ENCODE peak calls at places on chromosomes 12 and 14, in nine cellular contexts. One of them, this sample, is unnamed.

GRCh38 chr12:87272846-87273245 is 756.4 kb downstream of the C12orf50 start:
- DNase-seq in stomach: no peak
- DNase-seq in Panc1: no peak
- DNase-seq in dorsolateral prefrontal cortex: no peak
- DNase-seq in GM20000: no peak
- DNase-seq in bronchial epithelial cell: no peak
- DNase-seq in cardiac muscle cell: no peak
- DNase-seq in foreskin keratinocyte: no peak
- DNase-seq in glutamatergic neuron: no peak
- DNase-seq in this sample: no peak

GRCh38 chr12:82527165-82527780 is 159.4 kb upstream of the TMTC2 start:
- DNase-seq in stomach: no peak
- DNase-seq in Panc1: peak; percentile 30
- DNase-seq in dorsolateral prefrontal cortex: peak; percentile 44
- DNase-seq in GM20000: peak; percentile 40
- DNase-seq in bronchial epithelial cell: peak; percentile 67
- DNase-seq in cardiac muscle cell: peak; percentile 78
- DNase-seq in foreskin keratinocyte: peak; percentile 26
- DNase-seq in glutamatergic neuron: no peak
- DNase-seq in this sample: no peak

GRCh38 chr12:110269622-110270124 is 11.4 kb upstream of the ATP2A2 start:
- DNase-seq in stomach: no peak
- DNase-seq in Panc1: no peak
- DNase-seq in dorsolateral prefrontal cortex: no peak
- DNase-seq in GM20000: no peak
- DNase-seq in bronchial epithelial cell: peak; percentile 74
- DNase-seq in cardiac muscle cell: no peak
- DNase-seq in foreskin keratinocyte: peak; percentile 74
- DNase-seq in glutamatergic neuron: no peak
- DNase-seq in this sample: no peak

GRCh38 chr14:80956922-80957321 is 1.5 kb downstream of the TSHR start:
- DNase-seq in stomach: no peak
- DNase-seq in Panc1: no peak
- DNase-seq in dorsolateral prefrontal cortex: no peak
- DNase-seq in GM20000: no peak
- DNase-seq in bronchial epithelial cell: no peak
- DNase-seq in cardiac muscle cell: no peak
- DNase-seq in foreskin keratinocyte: no peak
- DNase-seq in glutamatergic neuron: no peak
- DNase-seq in this sample: no peak

GRCh38 chr14:63752449-63753169 is 24.7 kb upstream of the SGPP1 start:
- DNase-seq in stomach: no peak
- DNase-seq in Panc1: no peak
- DNase-seq in dorsolateral prefrontal cortex: no peak
- DNase-seq in GM20000: no peak
- DNase-seq in bronchial epithelial cell: peak; percentile 78
- DNase-seq in cardiac muscle cell: no peak
- DNase-seq in foreskin keratinocyte: peak; percentile 88
- DNase-seq in glutamatergic neuron: no peak
- DNase-seq in this sample: no peak

GRCh38 chr14:104441275-104442106 is 138.1 kb upstream of the C14orf180 start:
- DNase-seq in stomach: no peak
- DNase-seq in Panc1: no peak
- DNase-seq in dorsolateral prefrontal cortex: no peak
- DNase-seq in GM20000: no peak
- DNase-seq in bronchial epithelial cell: no peak
- DNase-seq in cardiac muscle cell: no peak
- DNase-seq in foreskin keratinocyte: no peak
- DNase-seq in glutamatergic neuron: no peak
- DNase-seq in this sample: peak; percentile 14

GRCh38 chr14:26870722-26871121 is 272.9 kb upstream of the NOVA1 start:
- DNase-seq in stomach: no peak
- DNase-seq in Panc1: no peak
- DNase-seq in dorsolateral prefrontal cortex: peak; percentile 36
- DNase-seq in GM20000: no peak
- DNase-seq in bronchial epithelial cell: no peak
- DNase-seq in cardiac muscle cell: no peak
- DNase-seq in foreskin keratinocyte: no peak
- DNase-seq in glutamatergic neuron: no peak
- DNase-seq in this sample: no peak

GRCh38 chr14:77205566-77205965 is 24.0 kb downstream of the TMEM63C start:
- DNase-seq in stomach: no peak
- DNase-seq in Panc1: no peak
- DNase-seq in dorsolateral prefrontal cortex: no peak
- DNase-seq in GM20000: no peak
- DNase-seq in bronchial epithelial cell: no peak
- DNase-seq in cardiac muscle cell: no peak
- DNase-seq in foreskin keratinocyte: no peak
- DNase-seq in glutamatergic neuron: no peak
- DNase-seq in this sample: no peak

GRCh38 chr12:53325539-53326061 is 4.2 kb upstream of the AAAS start:
- DNase-seq in stomach: peak; percentile 32
- DNase-seq in Panc1: no peak
- DNase-seq in dorsolateral prefrontal cortex: peak; percentile 53
- DNase-seq in GM20000: peak; percentile 57
- DNase-seq in bronchial epithelial cell: no peak
- DNase-seq in cardiac muscle cell: peak; percentile 37
- DNase-seq in foreskin keratinocyte: no peak
- DNase-seq in glutamatergic neuron: peak; percentile 46
- DNase-seq in this sample: no peak

GRCh38 chr12:130081420-130081819 is 80.8 kb upstream of the FZD10 start:
- DNase-seq in stomach: no peak
- DNase-seq in Panc1: no peak
- DNase-seq in dorsolateral prefrontal cortex: no peak
- DNase-seq in GM20000: no peak
- DNase-seq in bronchial epithelial cell: no peak
- DNase-seq in cardiac muscle cell: no peak
- DNase-seq in foreskin keratinocyte: no peak
- DNase-seq in glutamatergic neuron: no peak
- DNase-seq in this sample: no peak

GRCh38 chr12:121826318-121826954 is 22.6 kb downstream of the SETD1B start:
- DNase-seq in stomach: no peak
- DNase-seq in Panc1: no peak
- DNase-seq in dorsolateral prefrontal cortex: no peak
- DNase-seq in GM20000: no peak
- DNase-seq in bronchial epithelial cell: no peak
- DNase-seq in cardiac muscle cell: no peak
- DNase-seq in foreskin keratinocyte: no peak
- DNase-seq in glutamatergic neuron: no peak
- DNase-seq in this sample: no peak

GRCh38 chr12:121828306-121828705 is 24.5 kb downstream of the SETD1B start:
- DNase-seq in stomach: no peak
- DNase-seq in Panc1: no peak
- DNase-seq in dorsolateral prefrontal cortex: no peak
- DNase-seq in GM20000: no peak
- DNase-seq in bronchial epithelial cell: no peak
- DNase-seq in cardiac muscle cell: no peak
- DNase-seq in foreskin keratinocyte: no peak
- DNase-seq in glutamatergic neuron: no peak
- DNase-seq in this sample: no peak

GRCh38 chr12:121829250-121829918 is 25.6 kb downstream of the SETD1B start:
- DNase-seq in stomach: no peak
- DNase-seq in Panc1: no peak
- DNase-seq in dorsolateral prefrontal cortex: no peak
- DNase-seq in GM20000: no peak
- DNase-seq in bronchial epithelial cell: no peak
- DNase-seq in cardiac muscle cell: no peak
- DNase-seq in foreskin keratinocyte: no peak
- DNase-seq in glutamatergic neuron: no peak
- DNase-seq in this sample: no peak

GRCh38 chr12:121828826-121829225 is 25.0 kb downstream of the SETD1B start:
- DNase-seq in stomach: no peak
- DNase-seq in Panc1: no peak
- DNase-seq in dorsolateral prefrontal cortex: no peak
- DNase-seq in GM20000: no peak
- DNase-seq in bronchial epithelial cell: no peak
- DNase-seq in cardiac muscle cell: no peak
- DNase-seq in foreskin keratinocyte: no peak
- DNase-seq in glutamatergic neuron: no peak
- DNase-seq in this sample: no peak

DNA sequence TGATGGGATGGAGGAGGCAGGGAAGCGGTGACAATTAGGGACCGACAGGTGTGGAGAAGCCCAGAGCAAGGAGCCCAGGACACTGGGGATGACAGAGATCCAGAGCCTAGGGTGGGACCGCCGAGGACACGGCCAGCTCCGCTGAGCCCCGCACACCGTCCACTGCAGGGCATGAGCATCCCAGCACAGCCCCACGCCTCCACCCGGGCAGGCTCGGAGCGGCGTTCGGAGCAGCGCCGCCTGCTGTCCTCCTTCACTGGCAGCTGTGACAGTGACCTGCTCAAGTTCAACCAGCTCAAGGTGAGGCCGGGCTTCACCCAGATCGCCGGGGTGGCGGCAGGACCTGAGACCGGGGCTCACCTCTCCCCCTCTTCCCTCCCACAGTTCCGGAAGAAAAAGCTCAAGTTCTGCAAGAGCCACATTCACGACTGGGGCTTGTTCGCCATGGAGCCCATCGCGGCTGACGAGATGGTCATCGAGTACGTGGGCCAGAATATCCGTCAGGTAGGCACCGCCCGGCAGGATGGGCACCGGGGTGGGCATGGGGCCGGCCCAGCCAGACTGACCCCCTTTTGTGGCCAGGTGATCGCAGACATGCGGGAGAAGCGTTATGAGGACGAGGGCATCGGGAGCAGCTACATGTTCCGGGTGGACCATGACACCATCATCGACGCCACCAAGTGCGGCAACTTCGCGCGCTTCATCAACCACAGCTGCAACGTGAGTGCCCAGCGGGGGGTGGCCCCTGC is 23.7 kb downstream of the SETD1B start:
- DNase-seq in stomach: no peak
- DNase-seq in Panc1: no peak
- DNase-seq in dorsolateral prefrontal cortex: no peak
- DNase-seq in GM20000: no peak
- DNase-seq in bronchial epithelial cell: no peak
- DNase-seq in cardiac muscle cell: no peak
- DNase-seq in foreskin keratinocyte: no peak
- DNase-seq in glutamatergic neuron: no peak
- DNase-seq in this sample: no peak
- TF ChIP-seq CTCF in stomach: no peak
- TF ChIP-seq CTCF in Panc1: no peak
- TF ChIP-seq CTCF in dorsolateral prefrontal cortex: no peak
- TF ChIP-seq CTCF in GM20000: no peak
- TF ChIP-seq CTCF in bronchial epithelial cell: no peak
- TF ChIP-seq CTCF in cardiac muscle cell: no peak
- TF ChIP-seq CTCF in foreskin keratinocyte: no peak
- TF ChIP-seq CTCF in glutamatergic neuron: no peak
- TF ChIP-seq CTCF in this sample: no peak

DNA sequence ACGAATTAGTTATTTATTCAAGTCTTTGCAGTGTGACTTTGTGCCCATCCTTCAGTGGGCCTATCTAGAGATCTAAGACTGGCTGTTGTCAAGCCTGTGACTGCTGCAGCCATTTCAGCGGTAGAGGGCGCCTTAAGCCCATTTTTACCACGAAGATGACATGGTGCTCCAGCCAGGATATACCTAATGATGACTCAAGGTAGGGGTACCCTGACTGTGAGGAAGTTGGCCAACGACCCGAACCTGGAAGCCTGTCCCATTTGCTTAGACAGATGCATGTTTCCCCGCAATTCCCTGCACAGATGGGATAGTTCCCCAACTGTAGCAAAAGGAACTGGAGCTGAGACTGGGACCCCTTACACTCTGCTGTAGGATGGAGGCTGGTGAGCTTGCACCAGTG is 41.3 kb downstream of the RAB3IP start:
- DNase-seq in stomach: no peak
- DNase-seq in Panc1: no peak
- DNase-seq in dorsolateral prefrontal cortex: no peak
- DNase-seq in GM20000: no peak
- DNase-seq in bronchial epithelial cell: peak; percentile 55
- DNase-seq in cardiac muscle cell: no peak
- DNase-seq in foreskin keratinocyte: peak; percentile 35
- DNase-seq in glutamatergic neuron: peak; percentile 69
- DNase-seq in this sample: no peak
- TF ChIP-seq CTCF in stomach: no peak
- TF ChIP-seq CTCF in Panc1: peak; percentile 78
- TF ChIP-seq CTCF in dorsolateral prefrontal cortex: no peak
- TF ChIP-seq CTCF in GM20000: no peak
- TF ChIP-seq CTCF in bronchial epithelial cell: peak; percentile 40
- TF ChIP-seq CTCF in cardiac muscle cell: peak; percentile 76
- TF ChIP-seq CTCF in foreskin keratinocyte: peak; percentile 70
- TF ChIP-seq CTCF in glutamatergic neuron: peak; percentile 39
- TF ChIP-seq CTCF in this sample: no peak

DNA sequence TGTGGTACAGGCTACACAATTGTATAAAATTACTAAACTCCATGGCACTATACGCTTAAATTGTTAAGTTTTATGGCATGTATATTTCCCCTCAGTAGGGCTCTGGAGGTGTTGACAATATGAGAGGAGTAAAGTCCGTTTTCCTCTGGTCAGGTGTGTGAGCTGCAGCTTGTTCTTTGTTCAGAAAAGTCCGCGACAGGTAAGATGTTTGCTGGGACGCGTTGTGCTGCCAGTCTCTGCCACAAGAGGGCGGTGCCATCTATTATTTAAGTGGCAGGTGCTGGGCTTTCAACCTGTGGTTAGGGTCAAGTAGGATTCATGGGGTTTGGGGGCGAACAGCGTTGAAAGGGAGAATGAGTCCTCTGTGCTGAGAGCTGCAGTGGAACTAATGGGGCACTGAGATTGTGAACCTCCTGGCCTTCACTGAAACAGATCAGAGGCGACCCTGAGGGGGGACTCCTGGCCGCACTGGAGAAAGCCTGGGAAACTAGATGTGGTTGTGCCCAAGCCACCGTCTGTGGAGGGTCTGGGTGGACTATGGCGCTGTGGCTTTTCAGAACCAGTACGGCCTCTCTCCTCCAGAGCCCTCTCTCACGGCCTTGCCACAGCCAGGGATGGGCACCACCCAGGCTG is 179.0 kb downstream of the SLC15A4 start:
- DNase-seq in stomach: peak; percentile 40
- DNase-seq in Panc1: peak; percentile 20
- DNase-seq in dorsolateral prefrontal cortex: no peak
- DNase-seq in GM20000: peak; percentile 63
- DNase-seq in bronchial epithelial cell: no peak
- DNase-seq in cardiac muscle cell: peak; percentile 57
- DNase-seq in foreskin keratinocyte: no peak
- DNase-seq in glutamatergic neuron: peak; percentile 49
- DNase-seq in this sample: no peak
- TF ChIP-seq CTCF in stomach: no peak
- TF ChIP-seq CTCF in Panc1: peak; percentile 79
- TF ChIP-seq CTCF in dorsolateral prefrontal cortex: peak; percentile 53
- TF ChIP-seq CTCF in GM20000: peak; percentile 70
- TF ChIP-seq CTCF in bronchial epithelial cell: no peak
- TF ChIP-seq CTCF in cardiac muscle cell: no peak
- TF ChIP-seq CTCF in foreskin keratinocyte: peak; percentile 25
- TF ChIP-seq CTCF in glutamatergic neuron: peak; percentile 84
- TF ChIP-seq CTCF in this sample: no peak

GRCh38 chr14:91059576-91060471 is 617 bp downstream of the RPS6KA5 start:
- DNase-seq in stomach: peak; percentile 68
- DNase-seq in Panc1: no peak
- DNase-seq in dorsolateral prefrontal cortex: peak; percentile 45
- DNase-seq in GM20000: peak; percentile 80
- DNase-seq in bronchial epithelial cell: peak; percentile 20
- DNase-seq in cardiac muscle cell: peak; percentile 77
- DNase-seq in foreskin keratinocyte: peak; percentile 22
- DNase-seq in glutamatergic neuron: peak; percentile 63
- DNase-seq in this sample: no peak
- TF ChIP-seq CTCF in stomach: no peak
- TF ChIP-seq CTCF in Panc1: peak; percentile 44
- TF ChIP-seq CTCF in dorsolateral prefrontal cortex: peak; percentile 32
- TF ChIP-seq CTCF in GM20000: peak; percentile 12
- TF ChIP-seq CTCF in bronchial epithelial cell: peak; percentile 37
- TF ChIP-seq CTCF in cardiac muscle cell: peak; percentile 15
- TF ChIP-seq CTCF in foreskin keratinocyte: peak; percentile 47
- TF ChIP-seq CTCF in glutamatergic neuron: no peak
- TF ChIP-seq CTCF in this sample: no peak

GRCh38 chr12:62582065-62582366 is 115.4 kb downstream of the MON2 start:
- DNase-seq in stomach: no peak
- DNase-seq in Panc1: no peak
- DNase-seq in dorsolateral prefrontal cortex: no peak
- DNase-seq in GM20000: no peak
- DNase-seq in bronchial epithelial cell: no peak
- DNase-seq in cardiac muscle cell: no peak
- DNase-seq in foreskin keratinocyte: no peak
- DNase-seq in glutamatergic neuron: no peak
- DNase-seq in this sample: no peak
- TF ChIP-seq CTCF in stomach: no peak
- TF ChIP-seq CTCF in Panc1: peak; percentile 52
- TF ChIP-seq CTCF in dorsolateral prefrontal cortex: no peak
- TF ChIP-seq CTCF in GM20000: no peak
- TF ChIP-seq CTCF in bronchial epithelial cell: no peak
- TF ChIP-seq CTCF in cardiac muscle cell: no peak
- TF ChIP-seq CTCF in foreskin keratinocyte: no peak
- TF ChIP-seq CTCF in glutamatergic neuron: peak; percentile 28
- TF ChIP-seq CTCF in this sample: no peak